ENCODE peak calls at places on chromosomes 4 and X, in nine cellular contexts. F is tibial artery, N is endodermal cell, G is AG04449, E is upper lobe of right lung, Y is dorsolateral prefrontal cortex, Q is vagina, U is RWPE2, K is Caco-2. T is an unnamed sample.

GRCh38 chr4:116180056-116180690 is 905.2 kb downstream of the TRAM1L1 start:
- DNase-seq in F (no peak), N (no peak), G (no peak), E (no peak), Y (no peak), Q (no peak), U (no peak), K (no peak), T (no peak)

GRCh38 chr4:111639876-111640275 is 505.4 kb upstream of the FAM241A start:
- DNase-seq in F (no peak), N (no peak), G (no peak), E (no peak), Y (no peak), Q (no peak), U (no peak), K (no peak), T (no peak)

GRCh38 chr4:112277220-112277619 is 8.5 kb downstream of the TIFA start:
- DNase-seq in F (no peak), N (no peak), G (no peak), E (no peak), Y (no peak), Q (no peak), U (no peak), K (no peak), T (no peak)

GRCh38 chr4:122542411-122543236 is 78.2 kb downstream of the IL21 start:
- DNase-seq in F (no peak), N (no peak), G (no peak), E (no peak), Y (no peak), Q (no peak), U (no peak), K (no peak), T (peak; percentile 13)

GRCh38 chrX:6810796-6811195 is 275.9 kb upstream of the VCX3A start:
- DNase-seq in F (no peak), N (no peak), G (no peak), E (no peak), Y (no peak), Q (no peak), U (no peak), K (no peak), T (no peak)

GRCh38 chr4:174524242-174524641 is 2.0 kb upstream of the HPGD start:
- DNase-seq in F (no peak), N (no peak), G (no peak), E (no peak), Y (no peak), Q (no peak), U (no peak), K (peak; percentile 82), T (no peak)

GRCh38 chr4:141587897-141588296 is 48.5 kb upstream of the IL15 start:
- DNase-seq in F (no peak), N (no peak), G (no peak), E (no peak), Y (no peak), Q (no peak), U (no peak), K (no peak), T (no peak)

GRCh38 chr4:27123050-27123768 is 262.6 kb downstream of the STIM2 start:
- DNase-seq in F (no peak), N (peak; percentile 88), G (no peak), E (no peak), Y (no peak), Q (no peak), U (no peak), K (no peak), T (no peak)

GRCh38 chr4:146159384-146160058 is 16.0 kb upstream of the LSM6 start:
- DNase-seq in F (no peak), N (no peak), G (no peak), E (no peak), Y (no peak), Q (no peak), U (no peak), K (no peak), T (no peak)

GRCh38 chrX:153981771-153982533 is 9.4 kb downstream of the TMEM187 start:
- DNase-seq in F (peak; percentile 36), N (no peak), G (no peak), E (peak; percentile 71), Y (no peak), Q (no peak), U (no peak), K (no peak), T (no peak)

GRCh38 chrX:77694491-77694890 is 91.5 kb downstream of the ATRX start:
- DNase-seq in F (no peak), N (no peak), G (no peak), E (no peak), Y (no peak), Q (no peak), U (no peak), K (no peak), T (no peak)

GRCh38 chr4:102760645-102761477 is at the start of gene MANBA:
- DNase-seq in F (peak; percentile 80), N (peak; percentile 95), G (no peak), E (peak; percentile 96), Y (peak; percentile 84), Q (no peak), U (peak; percentile 74), K (peak; percentile 82), T (no peak)

GRCh38 chrX:18579495-18579894 is 92.4 kb downstream of the RS1 start:
- DNase-seq in F (no peak), N (no peak), G (no peak), E (no peak), Y (no peak), Q (no peak), U (no peak), K (no peak), T (no peak)

GRCh38 chrX:67544281-67544680 is 460 bp downstream of the AR start:
- DNase-seq in F (peak; percentile 22), N (no peak), G (no peak), E (peak; percentile 62), Y (no peak), Q (no peak), U (no peak), K (no peak), T (no peak)

GRCh38 chrX:8049827-8050226 is 121.2 kb downstream of the VCX2 start:
- DNase-seq in F (no peak), N (no peak), G (no peak), E (no peak), Y (no peak), Q (no peak), U (no peak), K (no peak), T (no peak)

GRCh38 chr4:85864806-85865205 is 389.9 kb downstream of the ARHGAP24 start:
- DNase-seq in F (no peak), N (no peak), G (no peak), E (no peak), Y (no peak), Q (no peak), U (no peak), K (no peak), T (no peak)

GRCh38 chr4:118964891-118965411 is 76.3 kb downstream of the SYNPO2 start:
- DNase-seq in F (no peak), N (no peak), G (no peak), E (no peak), Y (no peak), Q (no peak), U (no peak), K (no peak), T (no peak)

GRCh38 chr4:118967393-118967792 is 78.7 kb downstream of the SYNPO2 start:
- DNase-seq in F (peak; percentile 49), N (no peak), G (no peak), E (no peak), Y (no peak), Q (no peak), U (no peak), K (no peak), T (no peak)

GRCh38 chr4:118968813-118969212 is 80.2 kb downstream of the SYNPO2 start:
- DNase-seq in F (no peak), N (no peak), G (no peak), E (no peak), Y (no peak), Q (no peak), U (no peak), K (no peak), T (no peak)

GRCh38 chr4:118969359-118969758 is 80.7 kb downstream of the SYNPO2 start:
- DNase-seq in F (peak; percentile 84), N (peak; percentile 63), G (no peak), E (no peak), Y (no peak), Q (no peak), U (no peak), K (no peak), T (no peak)

GRCh38 chr4:118968006-118968405 is 79.4 kb downstream of the SYNPO2 start:
- DNase-seq in F (peak; percentile 84), N (peak; percentile 79), G (peak; percentile 78), E (no peak), Y (peak; percentile 30), Q (no peak), U (no peak), K (no peak), T (peak; percentile 67)
- H3K4me3 ChIP-seq in F (no peak overlapping the region), N (no peak overlapping the region), G (no peak overlapping the region), E (no peak overlapping the region), Y (peak overlapping the region; percentile 16), Q (no peak overlapping the region), U (no peak overlapping the region), K (no peak overlapping the region), T (no peak overlapping the region)

DNA sequence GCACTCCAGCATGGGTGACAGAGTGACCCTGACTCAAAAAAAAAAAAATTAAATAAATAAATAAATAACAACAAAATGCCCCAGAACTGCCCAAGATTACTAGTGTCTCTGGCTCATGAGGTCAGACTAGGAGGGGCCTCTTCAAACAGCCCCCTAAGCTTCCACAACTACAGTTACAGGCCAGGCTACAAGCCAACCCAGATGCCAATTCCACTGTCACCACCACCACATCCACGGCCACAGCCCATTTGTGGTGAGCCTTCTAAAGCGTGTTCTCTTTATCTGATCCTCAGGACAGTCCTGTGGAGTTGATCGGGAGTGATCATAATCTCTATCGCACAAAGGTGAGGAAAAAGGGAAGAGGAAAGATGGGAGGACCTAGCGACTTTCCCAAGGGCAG is 36.6 kb downstream of the IGFBP7 start:
- DNase-seq in F (no peak), N (no peak), G (no peak), E (no peak), Y (no peak), Q (no peak), U (no peak), K (no peak), T (no peak)
- TF ChIP-seq CTCF in F (no peak), N (no peak), G (no peak), E (no peak), Y (no peak), Q (no peak), U (no peak), K (no peak), T (no peak)

DNA sequence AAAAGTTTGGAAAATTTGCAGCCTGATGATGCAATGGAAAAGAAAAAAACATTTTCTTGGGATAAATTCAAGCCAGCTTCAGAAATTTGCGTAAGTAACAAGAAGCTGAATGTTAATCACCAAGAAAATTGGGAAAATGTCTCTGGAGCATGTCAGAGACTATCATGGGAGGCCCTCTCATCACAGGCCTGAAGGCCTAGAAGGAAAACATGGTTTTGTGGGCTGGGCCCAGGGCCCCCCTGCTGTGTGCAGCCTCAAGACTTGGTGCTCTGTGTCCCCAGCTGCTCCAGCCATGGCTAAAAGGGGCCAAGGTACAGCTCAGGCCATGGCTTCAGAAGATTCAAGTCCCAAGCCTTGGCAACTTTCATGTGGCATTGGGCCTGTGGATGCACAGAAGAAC is 1049.8 kb upstream of the GRIA3 start:
- DNase-seq in F (no peak), N (no peak), G (no peak), E (no peak), Y (no peak), Q (no peak), U (no peak), K (no peak), T (no peak)
- H3K4me3 ChIP-seq in F (no peak overlapping the region), N (no peak overlapping the region), G (no peak overlapping the region), E (no peak overlapping the region), Y (no peak overlapping the region), Q (no peak overlapping the region), U (no peak overlapping the region), K (no peak overlapping the region), T (no peak overlapping the region)

GRCh38 chr4:90419124-90419711 is 292.0 kb downstream of the CCSER1 start:
- DNase-seq in F (no peak), N (no peak), G (no peak), E (no peak), Y (no peak), Q (no peak), U (no peak), K (no peak), T (peak; percentile 13)
- TF ChIP-seq CTCF in F (no peak), N (peak; percentile 86), G (peak; percentile 36), E (peak; percentile 54), Y (peak; percentile 74), Q (no peak), U (peak; percentile 85), K (peak; percentile 45), T (peak; percentile 67)